ENCODE peak calls at places on chromosomes 4 and X, in five cellular contexts. Z is foreskin fibroblast, L is dorsolateral prefrontal cortex, J is WTC11, F is fibroblast of mammary gland. Y is an unnamed sample.

GRCh38 chr4:69617083-69617694 is 22.3 kb downstream of the UGT2A2 start:
- DNase-seq in Z (peak), L (no peak), J (no peak), F (peak), Y (peak)

GRCh38 chr4:48133668-48134444 is at the start of gene TXK:
- DNase-seq in F (peak), J (no peak), Z (peak), L (no peak), Y (no peak)

GRCh38 chrX:109475174-109475891 is 6.6 kb downstream of the GUCY2F start:
- DNase-seq in J (peak), L (peak), F (peak), Z (peak), Y (peak)

GRCh38 chr4:183645326-183645725 is 13.7 kb downstream of the RWDD4 start:
- DNase-seq in F (no peak), J (no peak), L (no peak), Z (no peak), Y (no peak)

GRCh38 chr4:132003593-132003992 is 1145.5 kb upstream of the PCDH10 start:
- DNase-seq in J (no peak), L (no peak), Z (no peak), F (no peak), Y (no peak)

GRCh38 chrX:118730500-118731247 is 3.3 kb downstream of the IL13RA1 start:
- DNase-seq in L (no peak), J (no peak), F (peak), Z (peak), Y (no peak)

GRCh38 chr4:144356941-144357381 is 216.4 kb upstream of the GYPA start:
- DNase-seq in F (no peak), L (no peak), Z (no peak), J (no peak), Y (no peak)

GRCh38 chr4:164012396-164013027 is 518.0 kb downstream of the TMA16 start:
- DNase-seq in Z (no peak), J (peak), L (no peak), F (peak), Y (peak)

GRCh38 chr4:155592568-155593343 is 73.9 kb upstream of the GUCY1A1 start:
- DNase-seq in L (no peak), J (no peak), Z (peak), F (peak), Y (no peak)

GRCh38 chr4:165711436-165711835 is 161.6 kb upstream of the TLL1 start:
- DNase-seq in J (no peak), L (no peak), Z (no peak), F (no peak), Y (no peak)

GRCh38 chr4:6410078-6410477 is 62.3 kb downstream of the PPP2R2C start:
- DNase-seq in L (no peak), J (no peak), Z (no peak), F (no peak), Y (no peak)

GRCh38 chr4:145308598-145308997 is 128.2 kb upstream of the OTUD4 start:
- DNase-seq in L (no peak), F (peak), J (no peak), Z (peak), Y (no peak)

GRCh38 chrX:14017399-14017798 is 12.3 kb downstream of the GEMIN8 start:
- DNase-seq in J (no peak), F (no peak), Z (no peak), L (no peak), Y (no peak)

GRCh38 chr4:122899682-122900081 is 22.7 kb downstream of the NUDT6 start:
- DNase-seq in L (no peak), J (no peak), F (no peak), Z (no peak), Y (no peak)

GRCh38 chr4:78569291-78569821 is 17.8 kb downstream of the ANXA3 start:
- DNase-seq in J (no peak), L (no peak), F (peak), Z (peak), Y (no peak)

GRCh38 chr4:98630804-98631454 is 27.5 kb downstream of the TSPAN5 start:
- DNase-seq in J (no peak), Z (peak), F (peak), L (no peak), Y (no peak)

GRCh38 chr4:138398297-138398696 is 156.1 kb upstream of the SLC7A11 start:
- DNase-seq in F (no peak), J (no peak), L (no peak), Z (no peak), Y (no peak)

GRCh38 chr4:173525118-173526033 is 4.7 kb downstream of the HAND2 start:
- DNase-seq in J (no peak), L (no peak), F (peak), Z (no peak), Y (no peak)

GRCh38 chr4:77959566-77960338 is 97.1 kb downstream of the MRPL1 start:
- DNase-seq in J (no peak), L (no peak), Z (peak), F (peak), Y (peak)

GRCh38 chr4:128517739-128518510 is 230.3 kb upstream of the PGRMC2 start:
- DNase-seq in J (no peak), L (no peak), Z (peak), F (peak), Y (no peak)

GRCh38 chrX:102659790-102660757 is 8.8 kb downstream of the GPRASP1 start:
- DNase-seq in L (peak), F (peak), Z (peak), J (peak), Y (peak)

GRCh38 chrX:143635915-143636314 is at the start of gene SLITRK4:
- DNase-seq in Z (no peak), J (no peak), F (no peak), L (peak), Y (peak)

GRCh38 chrX:63918611-63919010 is 133.6 kb upstream of the ARHGEF9 start:
- DNase-seq in L (no peak), J (peak), F (peak), Z (peak), Y (no peak)

GRCh38 chrX:24799078-24799477 is 105.4 kb downstream of the POLA1 start:
- DNase-seq in L (no peak), Z (no peak), F (no peak), J (no peak), Y (no peak)

GRCh38 chrX:4825550-4825949 is 1112.1 kb upstream of the PRKX start:
- DNase-seq in Z (no peak), J (no peak), F (no peak), L (no peak), Y (no peak)

GRCh38 chrX:110520053-110520452 is 161.4 kb downstream of the RTL9 start:
- DNase-seq in J (no peak), F (no peak), L (no peak), Z (no peak), Y (no peak)

GRCh38 chrX:154437398-154437752 is 421 bp downstream of the GDI1 start:
- DNase-seq in L (no peak), F (no peak), J (no peak), Z (no peak), Y (no peak)

GRCh38 chr4:174972911-174973310 is 54.8 kb downstream of the ADAM29 start:
- DNase-seq in F (no peak), J (no peak), Z (no peak), L (no peak), Y (no peak)

DNA sequence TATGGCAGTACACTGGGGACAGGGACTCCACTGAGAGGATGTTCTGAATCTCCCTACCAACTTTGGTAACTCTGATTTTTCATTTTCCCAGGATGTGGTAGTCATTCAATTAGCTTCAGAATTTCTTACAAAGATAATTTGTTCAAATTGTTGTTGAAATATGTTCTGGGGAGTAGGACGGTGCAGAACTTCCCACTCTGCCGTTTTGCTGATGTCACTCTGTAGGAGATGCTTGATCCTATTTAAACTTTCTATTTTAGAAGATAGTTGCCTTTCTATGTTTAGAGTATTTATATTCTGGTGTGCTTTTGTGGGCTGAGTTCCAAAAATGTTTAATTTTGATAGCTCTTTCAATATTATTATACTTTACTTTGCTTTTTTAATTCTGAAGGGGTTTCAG is 55.2 kb downstream of the ADAM29 start:
- DNase-seq in F (no peak), Z (no peak), L (no peak), J (no peak), Y (no peak)
- TF ChIP-seq CTCF in F (no peak), Z (no peak), L (no peak), J (no peak), Y (no peak)

GRCh38 chrX:148192547-148192946 is 211.4 kb downstream of the FMR1NB start:
- DNase-seq in F (no peak), L (no peak), J (no peak), Z (no peak), Y (no peak)

DNA sequence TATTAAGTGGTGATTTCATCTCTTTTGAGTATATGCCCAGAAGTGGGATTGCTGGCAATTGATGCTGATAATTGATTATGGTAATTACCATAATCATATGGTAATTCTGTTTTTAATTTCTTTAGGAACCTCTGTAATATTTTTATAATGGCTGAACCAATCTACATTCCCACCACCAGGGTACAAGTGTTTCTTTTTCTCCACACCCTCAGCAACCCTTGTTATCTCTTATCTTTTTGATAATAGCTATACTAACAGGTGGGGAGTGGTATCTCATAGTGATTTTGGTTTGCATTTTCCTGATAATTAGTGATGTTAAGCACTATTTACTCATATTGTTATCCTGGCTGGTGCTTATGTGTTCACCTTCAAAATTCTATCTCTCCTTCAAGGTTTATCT is 212.6 kb downstream of the FMR1NB start:
- DNase-seq in J (no peak), L (no peak), F (no peak), Z (no peak), Y (no peak)
- TF ChIP-seq CTCF in J (no peak), L (no peak), F (no peak), Z (no peak), Y (peak)

GRCh38 chr4:56264861-56265260 is 122.4 kb downstream of the AASDH start:
- DNase-seq in F (no peak), L (no peak), Z (no peak), J (no peak), Y (no peak)

GRCh38 chr4:56271121-56271520 is 116.2 kb downstream of the AASDH start:
- DNase-seq in L (no peak), Z (peak), J (no peak), F (no peak), Y (no peak)

GRCh38 chr4:56272003-56272402 is 115.3 kb downstream of the AASDH start:
- DNase-seq in J (no peak), F (no peak), Z (no peak), L (no peak), Y (no peak)

GRCh38 chr4:56272946-56273728 is 114.2 kb downstream of the AASDH start:
- DNase-seq in L (no peak), J (no peak), Z (no peak), F (no peak), Y (no peak)

DNA sequence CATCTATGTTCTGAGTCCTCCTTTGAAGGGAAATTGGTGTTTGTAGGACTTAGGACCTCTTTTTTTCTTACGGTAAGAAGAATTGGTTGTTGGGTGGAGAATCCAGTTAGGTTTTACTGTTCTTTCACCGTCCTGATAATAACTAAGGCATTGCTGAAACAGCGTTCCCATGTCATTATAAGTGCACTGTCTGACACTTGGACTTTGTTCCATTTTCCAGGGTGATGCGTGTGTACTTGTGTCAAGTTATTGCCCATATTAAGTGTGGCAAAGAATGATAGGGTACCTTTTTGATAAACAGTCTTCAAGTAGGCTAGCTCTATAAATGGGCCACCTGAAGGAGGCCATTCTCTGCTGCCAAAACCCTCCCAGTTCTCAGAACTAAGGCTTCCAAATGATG is 119.7 kb downstream of the AASDH start:
- DNase-seq in Z (no peak), L (no peak), J (no peak), F (no peak), Y (no peak)
- TF ChIP-seq CTCF in Z (no peak), L (no peak), J (no peak), F (no peak), Y (no peak)

GRCh38 chrX:54193085-54193484 is 10.0 kb upstream of the FAM120C start:
- DNase-seq in Z (no peak), F (no peak), J (no peak), L (no peak), Y (no peak)

GRCh38 chrX:54194982-54195588 is 12.0 kb upstream of the FAM120C start:
- DNase-seq in J (no peak), Z (no peak), L (no peak), F (no peak), Y (no peak)

DNA sequence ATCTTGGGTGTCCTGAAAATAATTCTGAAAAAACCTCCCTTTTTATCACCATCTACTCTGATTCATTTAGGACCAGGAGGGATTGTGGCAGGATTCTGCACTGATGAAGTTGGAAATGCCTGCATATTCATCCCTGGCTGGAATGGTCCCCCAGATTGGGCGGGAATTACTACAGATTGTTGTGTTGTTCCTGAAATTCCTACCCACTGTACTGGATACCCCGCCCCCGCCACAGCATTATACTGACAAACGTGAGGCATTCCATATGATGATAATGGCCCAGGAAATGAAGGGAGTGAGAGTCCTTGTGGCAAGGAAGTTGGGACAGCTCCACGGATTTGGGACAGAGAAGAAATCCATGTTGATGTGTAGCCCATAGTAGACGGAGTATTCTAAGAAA is 15.2 kb upstream of the FAM120C start:
- DNase-seq in F (no peak), J (peak), L (no peak), Z (no peak), Y (no peak)
- TF ChIP-seq CTCF in F (no peak), J (no peak), L (no peak), Z (no peak), Y (no peak)

DNA sequence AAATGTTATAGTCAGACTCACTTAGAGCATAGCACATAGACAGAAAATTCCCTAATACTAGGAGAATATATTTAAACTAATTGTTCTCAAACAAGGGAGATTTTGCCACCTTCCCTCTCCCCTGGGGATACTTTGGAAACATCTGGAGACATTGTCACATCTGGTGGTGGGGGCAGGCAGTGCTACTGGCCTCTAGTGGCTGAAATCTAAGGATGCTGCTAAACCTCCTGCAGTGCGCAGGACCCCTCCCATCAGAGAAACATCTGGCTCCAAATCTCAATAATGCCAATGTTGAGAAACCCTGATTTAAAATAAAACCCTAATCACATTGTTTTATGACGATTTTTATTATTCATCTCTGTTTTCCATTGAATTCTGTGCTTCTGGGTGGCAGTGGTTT is 244.9 kb downstream of the FRMPD4 start:
- DNase-seq in Z (no peak), J (peak), F (no peak), L (no peak), Y (no peak)
- TF ChIP-seq CTCF in Z (peak), J (no peak), F (peak), L (no peak), Y (peak)

DNA sequence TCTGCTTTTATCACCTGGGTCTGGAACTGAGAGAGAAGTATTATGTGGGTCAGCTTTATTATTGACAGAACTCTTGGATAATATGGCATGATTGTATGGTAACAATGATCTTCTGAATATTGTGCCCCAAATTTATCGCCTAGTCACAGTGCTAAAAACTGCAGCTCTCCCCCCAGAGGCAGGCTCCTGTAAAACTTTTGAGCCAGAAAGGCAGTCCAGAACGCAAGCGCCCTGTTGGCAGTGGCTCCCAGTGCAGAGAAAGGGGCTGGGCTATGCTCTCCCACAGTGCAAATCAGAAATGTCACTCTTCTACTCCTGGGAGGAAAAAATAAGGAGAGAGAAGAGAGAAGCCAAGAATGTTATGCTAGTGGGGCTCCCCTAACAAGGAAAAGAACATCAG is 50.5 kb downstream of the HELT start:
- DNase-seq in J (peak), Z (no peak), F (no peak), L (no peak), Y (no peak)
- TF ChIP-seq CTCF in J (no peak), Z (no peak), F (no peak), L (no peak), Y (no peak)

DNA sequence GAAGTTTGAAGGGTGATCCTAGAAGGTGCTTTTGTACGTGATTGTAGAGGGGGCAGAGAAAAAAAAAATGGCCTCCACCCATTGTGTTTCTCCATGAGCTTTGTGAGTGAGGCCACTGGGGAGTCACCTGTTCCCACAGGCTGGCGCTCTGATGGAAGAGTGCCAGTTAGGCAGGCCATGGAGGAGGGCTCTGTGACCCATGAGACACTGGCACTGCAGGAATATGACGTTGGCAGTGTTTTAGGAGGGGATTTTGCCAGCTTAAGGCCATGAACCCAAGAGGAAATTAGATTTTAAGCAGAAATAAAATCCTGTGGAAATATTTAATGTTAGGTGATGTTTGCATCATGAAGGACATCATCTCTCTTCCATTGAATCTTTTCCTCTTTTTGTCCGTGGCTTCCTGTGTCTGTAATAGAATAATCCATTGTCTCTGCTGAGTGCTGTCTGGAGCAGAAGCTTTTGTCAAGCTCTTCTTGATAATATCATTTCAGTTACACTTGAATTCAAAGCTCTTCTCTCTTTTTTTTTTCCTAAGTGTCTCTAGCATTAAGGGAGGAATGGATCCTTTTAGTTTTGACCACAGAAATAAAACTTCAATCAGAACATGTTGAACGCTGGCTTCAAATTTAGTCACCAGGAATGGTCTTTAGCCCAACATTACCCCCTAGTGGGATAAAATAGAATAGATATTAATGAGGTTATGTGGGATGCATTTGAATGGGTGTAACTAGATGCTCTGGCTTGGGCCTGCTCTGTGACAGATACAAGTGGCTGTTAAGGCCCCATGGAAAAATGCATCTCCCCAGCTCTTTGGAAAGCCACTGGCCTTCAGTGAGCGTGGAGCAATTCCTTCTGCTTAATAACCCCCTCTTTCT is 41.0 kb upstream of the UCP1 start:
- DNase-seq in F (peak), L (no peak), J (no peak), Z (peak), Y (no peak)
- TF ChIP-seq CTCF in F (peak), L (peak), J (no peak), Z (peak), Y (peak)

DNA sequence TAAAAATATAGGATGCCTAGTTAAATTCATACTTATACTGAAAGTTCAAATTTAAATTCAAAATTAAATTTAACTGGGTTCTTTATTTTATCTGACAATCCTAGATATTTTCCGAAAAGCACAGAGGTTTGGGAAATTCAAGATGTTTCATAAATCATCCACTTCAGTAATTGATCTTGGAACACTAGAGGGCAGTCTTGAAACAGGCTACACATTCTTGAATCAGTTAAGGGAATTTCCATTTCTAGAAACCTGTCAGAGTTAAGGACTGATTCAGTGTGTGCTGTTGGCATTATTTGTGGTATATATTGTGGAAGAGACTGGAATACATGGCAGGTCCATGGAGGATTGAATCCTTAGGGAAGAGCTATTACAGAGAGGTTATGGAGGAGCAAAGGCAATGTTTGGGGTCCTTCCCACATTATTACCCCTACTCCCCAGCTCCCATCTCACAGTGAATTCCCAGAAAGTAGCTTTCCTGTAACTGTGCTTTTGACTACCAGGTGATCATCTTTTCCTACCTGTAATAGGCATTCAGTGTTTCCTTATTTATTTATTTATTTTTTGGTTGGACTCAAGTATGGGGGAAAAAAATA is 92.9 kb downstream of the EGF start:
- DNase-seq in Z (peak), L (no peak), F (peak), J (no peak), Y (no peak)
- TF ChIP-seq CTCF in Z (peak), L (peak), F (peak), J (peak), Y (peak)

GRCh38 chrX:100381613-100382012 is 28.5 kb downstream of the PCDH19 start:
- DNase-seq in Z (no peak), J (no peak), L (no peak), F (peak), Y (no peak)
- TF ChIP-seq CTCF in Z (no peak), J (no peak), L (no peak), F (no peak), Y (no peak)